ENCODE peak calls at places on chromosomes 4 and X, in five cellular contexts. I, C, A, N and P are unnamed samples.

GRCh38 chr4:165378398-165378762 is 428 bp upstream of the CPE start:
- DNase-seq in I (no peak), C (no peak), A (no peak), N (no peak), P (no peak)

GRCh38 chr4:157587681-157588423 is 367.3 kb downstream of the GRIA2 start:
- DNase-seq in I (no peak), C (no peak), A (no peak), N (no peak), P (no peak)

GRCh38 chr4:8201341-8201781 is 2.3 kb downstream of the SH3TC1 start:
- DNase-seq in I (no peak), C (no peak), A (no peak), N (no peak), P (peak; percentile 42)

GRCh38 chrX:22093550-22093949 is 61.4 kb downstream of the PHEX start:
- DNase-seq in I (no peak), C (no peak), A (no peak), N (no peak), P (no peak)

GRCh38 chrX:8043121-8043520 is 115.9 kb upstream of the PNPLA4 start:
- DNase-seq in I (no peak), C (no peak), A (no peak), N (no peak), P (no peak)

GRCh38 chr4:7842384-7843279 is 97.0 kb downstream of the AFAP1 start:
- DNase-seq in I (no peak), C (peak; percentile 69), A (peak; percentile 83), N (no peak), P (peak; percentile 33)

GRCh38 chrX:117978402-117978801 is 138.2 kb downstream of the KLHL13 start:
- DNase-seq in I (no peak), C (no peak), A (no peak), N (no peak), P (no peak)

GRCh38 chrX:120036704-120037103 is 40.8 kb downstream of the RHOXF2B start:
- DNase-seq in I (no peak), C (no peak), A (no peak), N (no peak), P (no peak)

GRCh38 chr4:140150636-140150885 is 3.4 kb downstream of the MAML3 start:
- DNase-seq in I (no peak), C (peak; percentile 91), A (no peak), N (peak; percentile 82), P (peak; percentile 88)

GRCh38 chr4:88522702-88523324 is 763 bp downstream of the PYURF start:
- DNase-seq in I (peak; percentile 9), C (peak; percentile 39), A (no peak), N (peak; percentile 38), P (peak; percentile 30)

GRCh38 chr4:2996437-2996836 is 33.1 kb downstream of the GRK4 start:
- DNase-seq in I (no peak), C (no peak), A (no peak), N (no peak), P (no peak)

GRCh38 chr4:6674500-6675149 is 19.1 kb upstream of the S100P start:
- DNase-seq in I (peak; percentile 60), C (no peak), A (peak; percentile 63), N (peak; percentile 58), P (peak; percentile 64)

GRCh38 chrX:119417842-119418241 is 18.7 kb downstream of the SLC25A43 start:
- DNase-seq in I (peak; percentile 21), C (no peak), A (no peak), N (no peak), P (no peak)

GRCh38 chrX:45140812-45141211 is 59.9 kb downstream of the DIPK2B start:
- DNase-seq in I (no peak), C (no peak), A (no peak), N (no peak), P (no peak)

GRCh38 chr4:109235683-109236082 is 66.8 kb downstream of the COL25A1 start:
- DNase-seq in I (no peak), C (no peak), A (no peak), N (no peak), P (no peak)

GRCh38 chr4:123398151-123398802 is 1.7 kb downstream of the SPRY1 start:
- DNase-seq in I (no peak), C (peak; percentile 49), A (peak; percentile 22), N (peak; percentile 82), P (peak; percentile 83)

GRCh38 chr4:17544831-17545234 is 29.9 kb downstream of the CLRN2 start:
- DNase-seq in I (peak; percentile 68), C (no peak), A (no peak), N (peak; percentile 28), P (peak; percentile 9)

GRCh38 chrX:84320606-84321005 is 132.6 kb upstream of the RPS6KA6 start:
- DNase-seq in I (no peak), C (no peak), A (no peak), N (no peak), P (no peak)

GRCh38 chr4:37936889-37937498 is 23.2 kb upstream of the PTTG2 start:
- DNase-seq in I (no peak), C (peak; percentile 23), A (no peak), N (no peak), P (no peak)

GRCh38 chr4:185657191-185657590 is 121.9 kb upstream of the PDLIM3 start:
- DNase-seq in I (no peak), C (no peak), A (no peak), N (no peak), P (no peak)

GRCh38 chrX:132740316-132741123 is 217.9 kb downstream of the HS6ST2 start:
- DNase-seq in I (no peak), C (no peak), A (no peak), N (no peak), P (no peak)

GRCh38 chr4:77001907-77002306 is 52.4 kb downstream of the SEPTIN11 start:
- DNase-seq in I (no peak), C (no peak), A (no peak), N (no peak), P (no peak)

GRCh38 chr4:40316333-40316781 is 18.8 kb upstream of the CHRNA9 start:
- DNase-seq in I (no peak), C (no peak), A (no peak), N (no peak), P (no peak)
- TF ChIP-seq POLR2AphosphoS5 in I (no peak), C (no peak), A (no peak), N (no peak), P (no peak)

GRCh38 chr4:89922881-89923280 is 28.2 kb downstream of the MMRN1 start:
- DNase-seq in I (no peak), C (no peak), A (no peak), N (no peak), P (no peak)
- H3K27ac ChIP-seq in I (no peak overlapping the region), C (no peak overlapping the region), A (no peak overlapping the region), N (no peak overlapping the region), P (no peak overlapping the region)

DNA sequence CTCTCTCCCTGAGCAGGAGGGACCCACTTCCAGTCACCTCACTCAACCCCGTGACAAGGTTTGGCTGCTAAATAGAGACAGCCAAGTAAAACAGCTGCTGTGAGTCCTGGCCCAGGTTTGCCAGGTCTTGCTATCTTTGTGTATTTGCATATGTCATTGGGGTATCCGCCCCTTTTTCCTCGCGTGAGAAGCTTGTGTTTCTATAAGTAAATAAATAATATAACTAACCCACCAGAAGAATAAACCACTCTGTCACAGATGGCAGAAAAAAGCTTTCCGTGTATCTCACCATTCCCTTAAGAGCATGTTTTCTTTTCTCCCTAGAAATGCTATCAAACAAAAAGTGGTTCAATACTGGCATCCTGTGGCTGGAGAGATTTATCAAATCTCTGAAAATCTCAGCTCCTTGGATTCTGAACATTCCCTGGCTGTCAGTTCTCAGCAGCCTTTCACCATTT is 66.8 kb downstream of the SLC7A11 start:
- DNase-seq in I (no peak), C (no peak), A (no peak), N (peak; percentile 64), P (peak; percentile 19)
- TF ChIP-seq POLR2A in I (no peak), C (no peak), A (no peak), N (no peak), P (no peak)

GRCh38 chr4:187732524-187732923 is 263.0 kb upstream of the ZFP42 start:
- DNase-seq in I (no peak), C (no peak), A (no peak), N (no peak), P (no peak)
- TF ChIP-seq POLR2AphosphoS5 in I (no peak), C (no peak), A (no peak), N (no peak), P (no peak)

GRCh38 chrX:75649829-75650228 is 127.0 kb upstream of the ZDHHC15 start:
- DNase-seq in I (peak; percentile 4), C (no peak), A (no peak), N (no peak), P (no peak)
- H3K27ac ChIP-seq in I (peak overlapping the region; percentile 27), C (no peak overlapping the region), A (no peak overlapping the region), N (no peak overlapping the region), P (no peak overlapping the region)